ENCODE peak calls at places on chromosome 14, in seven cellular contexts. One of them, this sample, is unnamed.

GRCh38 chr14:98633380-98633779 is 638.6 kb downstream of the BCL11B start:
- DNase-seq in hypothalamus: peak
- DNase-seq in ELR: no peak
- DNase-seq in stimulated activated CD4-positive, alpha-beta T cell treated with anti-CD3 and anti-CD28 coated beads, Interleukin-12 subunit alpha, Interleukin-12 subunit beta, amount 100 ng/mL, for 4 hours: no peak
- DNase-seq in mammary epithelial cell: peak
- DNase-seq in D341Med: peak
- DNase-seq in NCI-H460: no peak
- DNase-seq in this sample: peak

GRCh38 chr14:64910847-64911495 is 3.3 kb upstream of the CHURC1 start:
- DNase-seq in hypothalamus: no peak
- DNase-seq in ELR: peak
- DNase-seq in stimulated activated CD4-positive, alpha-beta T cell treated with anti-CD3 and anti-CD28 coated beads, Interleukin-12 subunit alpha, Interleukin-12 subunit beta, amount 100 ng/mL, for 4 hours: no peak
- DNase-seq in mammary epithelial cell: no peak
- DNase-seq in D341Med: no peak
- DNase-seq in NCI-H460: peak
- DNase-seq in this sample: peak

GRCh38 chr14:61584258-61584657 is 111.1 kb upstream of the HIF1A start:
- DNase-seq in hypothalamus: no peak
- DNase-seq in ELR: peak
- DNase-seq in stimulated activated CD4-positive, alpha-beta T cell treated with anti-CD3 and anti-CD28 coated beads, Interleukin-12 subunit alpha, Interleukin-12 subunit beta, amount 100 ng/mL, for 4 hours: no peak
- DNase-seq in mammary epithelial cell: peak
- DNase-seq in D341Med: no peak
- DNase-seq in NCI-H460: no peak
- DNase-seq in this sample: no peak

GRCh38 chr14:69842671-69843407 is 36.4 kb upstream of the SMOC1 start:
- DNase-seq in hypothalamus: no peak
- DNase-seq in ELR: no peak
- DNase-seq in stimulated activated CD4-positive, alpha-beta T cell treated with anti-CD3 and anti-CD28 coated beads, Interleukin-12 subunit alpha, Interleukin-12 subunit beta, amount 100 ng/mL, for 4 hours: no peak
- DNase-seq in mammary epithelial cell: no peak
- DNase-seq in D341Med: no peak
- DNase-seq in NCI-H460: no peak
- DNase-seq in this sample: peak

GRCh38 chr14:95191445-95192199 is 34.3 kb upstream of the DICER1 start:
- DNase-seq in hypothalamus: no peak
- DNase-seq in ELR: no peak
- DNase-seq in stimulated activated CD4-positive, alpha-beta T cell treated with anti-CD3 and anti-CD28 coated beads, Interleukin-12 subunit alpha, Interleukin-12 subunit beta, amount 100 ng/mL, for 4 hours: no peak
- DNase-seq in mammary epithelial cell: no peak
- DNase-seq in D341Med: no peak
- DNase-seq in NCI-H460: no peak
- DNase-seq in this sample: peak

GRCh38 chr14:93005838-93006237 is 82.9 kb downstream of the CHGA start:
- DNase-seq in hypothalamus: peak
- DNase-seq in ELR: no peak
- DNase-seq in stimulated activated CD4-positive, alpha-beta T cell treated with anti-CD3 and anti-CD28 coated beads, Interleukin-12 subunit alpha, Interleukin-12 subunit beta, amount 100 ng/mL, for 4 hours: no peak
- DNase-seq in mammary epithelial cell: no peak
- DNase-seq in D341Med: no peak
- DNase-seq in NCI-H460: no peak
- DNase-seq in this sample: no peak

GRCh38 chr14:33401326-33401725 is 462.6 kb downstream of the NPAS3 start:
- DNase-seq in hypothalamus: no peak
- DNase-seq in ELR: no peak
- DNase-seq in stimulated activated CD4-positive, alpha-beta T cell treated with anti-CD3 and anti-CD28 coated beads, Interleukin-12 subunit alpha, Interleukin-12 subunit beta, amount 100 ng/mL, for 4 hours: no peak
- DNase-seq in mammary epithelial cell: no peak
- DNase-seq in D341Med: no peak
- DNase-seq in NCI-H460: no peak
- DNase-seq in this sample: no peak

GRCh38 chr14:59302313-59302712 is 113.8 kb downstream of the DAAM1 start:
- DNase-seq in hypothalamus: no peak
- DNase-seq in ELR: no peak
- DNase-seq in stimulated activated CD4-positive, alpha-beta T cell treated with anti-CD3 and anti-CD28 coated beads, Interleukin-12 subunit alpha, Interleukin-12 subunit beta, amount 100 ng/mL, for 4 hours: no peak
- DNase-seq in mammary epithelial cell: no peak
- DNase-seq in D341Med: no peak
- DNase-seq in NCI-H460: no peak
- DNase-seq in this sample: no peak

GRCh38 chr14:98955741-98956070 is 316.3 kb downstream of the BCL11B start:
- DNase-seq in hypothalamus: no peak
- DNase-seq in ELR: no peak
- DNase-seq in stimulated activated CD4-positive, alpha-beta T cell treated with anti-CD3 and anti-CD28 coated beads, Interleukin-12 subunit alpha, Interleukin-12 subunit beta, amount 100 ng/mL, for 4 hours: no peak
- DNase-seq in mammary epithelial cell: no peak
- DNase-seq in D341Med: no peak
- DNase-seq in NCI-H460: no peak
- DNase-seq in this sample: no peak

GRCh38 chr14:27427796-27428195 is 830.0 kb upstream of the NOVA1 start:
- DNase-seq in hypothalamus: no peak
- DNase-seq in ELR: peak
- DNase-seq in stimulated activated CD4-positive, alpha-beta T cell treated with anti-CD3 and anti-CD28 coated beads, Interleukin-12 subunit alpha, Interleukin-12 subunit beta, amount 100 ng/mL, for 4 hours: no peak
- DNase-seq in mammary epithelial cell: no peak
- DNase-seq in D341Med: no peak
- DNase-seq in NCI-H460: peak
- DNase-seq in this sample: no peak

GRCh38 chr14:74261288-74261687 is 22.0 kb downstream of the VSX2 start:
- DNase-seq in hypothalamus: no peak
- DNase-seq in ELR: no peak
- DNase-seq in stimulated activated CD4-positive, alpha-beta T cell treated with anti-CD3 and anti-CD28 coated beads, Interleukin-12 subunit alpha, Interleukin-12 subunit beta, amount 100 ng/mL, for 4 hours: no peak
- DNase-seq in mammary epithelial cell: peak
- DNase-seq in D341Med: peak
- DNase-seq in NCI-H460: no peak
- DNase-seq in this sample: no peak

GRCh38 chr14:105602799-105603763 is 76.7 kb downstream of the TMEM121 start:
- DNase-seq in hypothalamus: no peak
- DNase-seq in ELR: no peak
- DNase-seq in stimulated activated CD4-positive, alpha-beta T cell treated with anti-CD3 and anti-CD28 coated beads, Interleukin-12 subunit alpha, Interleukin-12 subunit beta, amount 100 ng/mL, for 4 hours: no peak
- DNase-seq in mammary epithelial cell: no peak
- DNase-seq in D341Med: no peak
- DNase-seq in NCI-H460: no peak
- DNase-seq in this sample: peak

GRCh38 chr14:87044807-87045206 is 948.2 kb downstream of the GALC start:
- DNase-seq in hypothalamus: no peak
- DNase-seq in ELR: no peak
- DNase-seq in stimulated activated CD4-positive, alpha-beta T cell treated with anti-CD3 and anti-CD28 coated beads, Interleukin-12 subunit alpha, Interleukin-12 subunit beta, amount 100 ng/mL, for 4 hours: no peak
- DNase-seq in mammary epithelial cell: no peak
- DNase-seq in D341Med: no peak
- DNase-seq in NCI-H460: no peak
- DNase-seq in this sample: no peak

GRCh38 chr14:102574840-102575478 is 17.5 kb upstream of the RCOR1 start:
- DNase-seq in hypothalamus: no peak
- DNase-seq in ELR: no peak
- DNase-seq in stimulated activated CD4-positive, alpha-beta T cell treated with anti-CD3 and anti-CD28 coated beads, Interleukin-12 subunit alpha, Interleukin-12 subunit beta, amount 100 ng/mL, for 4 hours: no peak
- DNase-seq in mammary epithelial cell: no peak
- DNase-seq in D341Med: no peak
- DNase-seq in NCI-H460: no peak
- DNase-seq in this sample: no peak

GRCh38 chr14:62168564-62169155 is 406.4 kb downstream of the SNAPC1 start:
- DNase-seq in hypothalamus: no peak
- DNase-seq in ELR: peak
- DNase-seq in stimulated activated CD4-positive, alpha-beta T cell treated with anti-CD3 and anti-CD28 coated beads, Interleukin-12 subunit alpha, Interleukin-12 subunit beta, amount 100 ng/mL, for 4 hours: no peak
- DNase-seq in mammary epithelial cell: no peak
- DNase-seq in D341Med: no peak
- DNase-seq in NCI-H460: no peak
- DNase-seq in this sample: no peak

GRCh38 chr14:26200675-26201074 is 397.2 kb downstream of the NOVA1 start:
- DNase-seq in hypothalamus: no peak
- DNase-seq in ELR: no peak
- DNase-seq in stimulated activated CD4-positive, alpha-beta T cell treated with anti-CD3 and anti-CD28 coated beads, Interleukin-12 subunit alpha, Interleukin-12 subunit beta, amount 100 ng/mL, for 4 hours: no peak
- DNase-seq in mammary epithelial cell: no peak
- DNase-seq in D341Med: no peak
- DNase-seq in NCI-H460: no peak
- DNase-seq in this sample: no peak

GRCh38 chr14:93049295-93049694 is 66.4 kb downstream of the ITPK1 start:
- DNase-seq in hypothalamus: no peak
- DNase-seq in ELR: no peak
- DNase-seq in stimulated activated CD4-positive, alpha-beta T cell treated with anti-CD3 and anti-CD28 coated beads, Interleukin-12 subunit alpha, Interleukin-12 subunit beta, amount 100 ng/mL, for 4 hours: no peak
- DNase-seq in mammary epithelial cell: no peak
- DNase-seq in D341Med: no peak
- DNase-seq in NCI-H460: no peak
- DNase-seq in this sample: no peak

GRCh38 chr14:104283197-104284106 is 145.1 kb downstream of the KIF26A start:
- DNase-seq in hypothalamus: no peak
- DNase-seq in ELR: no peak
- DNase-seq in stimulated activated CD4-positive, alpha-beta T cell treated with anti-CD3 and anti-CD28 coated beads, Interleukin-12 subunit alpha, Interleukin-12 subunit beta, amount 100 ng/mL, for 4 hours: no peak
- DNase-seq in mammary epithelial cell: no peak
- DNase-seq in D341Med: peak
- DNase-seq in NCI-H460: no peak
- DNase-seq in this sample: no peak

GRCh38 chr14:67984274-67984673 is 164.7 kb downstream of the RAD51B start:
- DNase-seq in hypothalamus: no peak
- DNase-seq in ELR: no peak
- DNase-seq in stimulated activated CD4-positive, alpha-beta T cell treated with anti-CD3 and anti-CD28 coated beads, Interleukin-12 subunit alpha, Interleukin-12 subunit beta, amount 100 ng/mL, for 4 hours: no peak
- DNase-seq in mammary epithelial cell: no peak
- DNase-seq in D341Med: no peak
- DNase-seq in NCI-H460: no peak
- DNase-seq in this sample: no peak

GRCh38 chr14:54650331-54651017 is 83.5 kb downstream of the SAMD4A start:
- DNase-seq in hypothalamus: no peak
- DNase-seq in ELR: peak
- DNase-seq in stimulated activated CD4-positive, alpha-beta T cell treated with anti-CD3 and anti-CD28 coated beads, Interleukin-12 subunit alpha, Interleukin-12 subunit beta, amount 100 ng/mL, for 4 hours: no peak
- DNase-seq in mammary epithelial cell: peak
- DNase-seq in D341Med: no peak
- DNase-seq in NCI-H460: peak
- DNase-seq in this sample: no peak

GRCh38 chr14:90781876-90782275 is 34.4 kb downstream of the TTC7B start:
- DNase-seq in hypothalamus: no peak
- DNase-seq in ELR: no peak
- DNase-seq in stimulated activated CD4-positive, alpha-beta T cell treated with anti-CD3 and anti-CD28 coated beads, Interleukin-12 subunit alpha, Interleukin-12 subunit beta, amount 100 ng/mL, for 4 hours: no peak
- DNase-seq in mammary epithelial cell: no peak
- DNase-seq in D341Med: no peak
- DNase-seq in NCI-H460: no peak
- DNase-seq in this sample: no peak

GRCh38 chr14:54606178-54606577 is 39.2 kb downstream of the SAMD4A start:
- DNase-seq in hypothalamus: no peak
- DNase-seq in ELR: peak
- DNase-seq in stimulated activated CD4-positive, alpha-beta T cell treated with anti-CD3 and anti-CD28 coated beads, Interleukin-12 subunit alpha, Interleukin-12 subunit beta, amount 100 ng/mL, for 4 hours: no peak
- DNase-seq in mammary epithelial cell: no peak
- DNase-seq in D341Med: no peak
- DNase-seq in NCI-H460: no peak
- DNase-seq in this sample: no peak

GRCh38 chr14:72822946-72823611 is 70.8 kb downstream of the DPF3 start:
- DNase-seq in hypothalamus: no peak
- DNase-seq in ELR: no peak
- DNase-seq in stimulated activated CD4-positive, alpha-beta T cell treated with anti-CD3 and anti-CD28 coated beads, Interleukin-12 subunit alpha, Interleukin-12 subunit beta, amount 100 ng/mL, for 4 hours: no peak
- DNase-seq in mammary epithelial cell: no peak
- DNase-seq in D341Med: peak
- DNase-seq in NCI-H460: no peak
- DNase-seq in this sample: no peak

GRCh38 chr14:99342204-99342603 is 70.2 kb upstream of the BCL11B start:
- DNase-seq in hypothalamus: no peak
- DNase-seq in ELR: no peak
- DNase-seq in stimulated activated CD4-positive, alpha-beta T cell treated with anti-CD3 and anti-CD28 coated beads, Interleukin-12 subunit alpha, Interleukin-12 subunit beta, amount 100 ng/mL, for 4 hours: no peak
- DNase-seq in mammary epithelial cell: no peak
- DNase-seq in D341Med: no peak
- DNase-seq in NCI-H460: no peak
- DNase-seq in this sample: no peak

GRCh38 chr14:63371033-63371432 is 52.3 kb upstream of the GPHB5 start:
- DNase-seq in hypothalamus: no peak
- DNase-seq in ELR: no peak
- DNase-seq in stimulated activated CD4-positive, alpha-beta T cell treated with anti-CD3 and anti-CD28 coated beads, Interleukin-12 subunit alpha, Interleukin-12 subunit beta, amount 100 ng/mL, for 4 hours: no peak
- DNase-seq in mammary epithelial cell: no peak
- DNase-seq in D341Med: no peak
- DNase-seq in NCI-H460: no peak
- DNase-seq in this sample: no peak

GRCh38 chr14:93944348-93945069 is 17.4 kb downstream of the FAM181A start:
- DNase-seq in hypothalamus: no peak
- DNase-seq in ELR: no peak
- DNase-seq in stimulated activated CD4-positive, alpha-beta T cell treated with anti-CD3 and anti-CD28 coated beads, Interleukin-12 subunit alpha, Interleukin-12 subunit beta, amount 100 ng/mL, for 4 hours: no peak
- DNase-seq in mammary epithelial cell: no peak
- DNase-seq in D341Med: no peak
- DNase-seq in NCI-H460: no peak
- DNase-seq in this sample: peak

GRCh38 chr14:24535737-24536136 is 27.7 kb upstream of the CMA1 start:
- DNase-seq in hypothalamus: no peak
- DNase-seq in ELR: no peak
- DNase-seq in stimulated activated CD4-positive, alpha-beta T cell treated with anti-CD3 and anti-CD28 coated beads, Interleukin-12 subunit alpha, Interleukin-12 subunit beta, amount 100 ng/mL, for 4 hours: no peak
- DNase-seq in mammary epithelial cell: peak
- DNase-seq in D341Med: no peak
- DNase-seq in NCI-H460: no peak
- DNase-seq in this sample: no peak

GRCh38 chr14:102540310-102541028 is 30.9 kb upstream of the ANKRD9 start:
- DNase-seq in hypothalamus: no peak
- DNase-seq in ELR: no peak
- DNase-seq in stimulated activated CD4-positive, alpha-beta T cell treated with anti-CD3 and anti-CD28 coated beads, Interleukin-12 subunit alpha, Interleukin-12 subunit beta, amount 100 ng/mL, for 4 hours: no peak
- DNase-seq in mammary epithelial cell: no peak
- DNase-seq in D341Med: peak
- DNase-seq in NCI-H460: no peak
- DNase-seq in this sample: peak

GRCh38 chr14:102415671-102416070 is 52.9 kb downstream of the TECPR2 start:
- DNase-seq in hypothalamus: peak
- DNase-seq in ELR: no peak
- DNase-seq in stimulated activated CD4-positive, alpha-beta T cell treated with anti-CD3 and anti-CD28 coated beads, Interleukin-12 subunit alpha, Interleukin-12 subunit beta, amount 100 ng/mL, for 4 hours: no peak
- DNase-seq in mammary epithelial cell: no peak
- DNase-seq in D341Med: no peak
- DNase-seq in NCI-H460: no peak
- DNase-seq in this sample: no peak

GRCh38 chr14:74380845-74381244 is 32.6 kb downstream of the VRTN start:
- DNase-seq in hypothalamus: no peak
- DNase-seq in ELR: no peak
- DNase-seq in stimulated activated CD4-positive, alpha-beta T cell treated with anti-CD3 and anti-CD28 coated beads, Interleukin-12 subunit alpha, Interleukin-12 subunit beta, amount 100 ng/mL, for 4 hours: no peak
- DNase-seq in mammary epithelial cell: no peak
- DNase-seq in D341Med: no peak
- DNase-seq in NCI-H460: no peak
- DNase-seq in this sample: no peak

GRCh38 chr14:78083837-78084236 is 86.3 kb upstream of the NRXN3 start:
- DNase-seq in hypothalamus: no peak
- DNase-seq in ELR: no peak
- DNase-seq in stimulated activated CD4-positive, alpha-beta T cell treated with anti-CD3 and anti-CD28 coated beads, Interleukin-12 subunit alpha, Interleukin-12 subunit beta, amount 100 ng/mL, for 4 hours: no peak
- DNase-seq in mammary epithelial cell: no peak
- DNase-seq in D341Med: no peak
- DNase-seq in NCI-H460: no peak
- DNase-seq in this sample: no peak

GRCh38 chr14:105021656-105022275 is 883 bp upstream of the CDCA4 start:
- DNase-seq in hypothalamus: no peak
- DNase-seq in ELR: peak
- DNase-seq in stimulated activated CD4-positive, alpha-beta T cell treated with anti-CD3 and anti-CD28 coated beads, Interleukin-12 subunit alpha, Interleukin-12 subunit beta, amount 100 ng/mL, for 4 hours: peak
- DNase-seq in mammary epithelial cell: peak
- DNase-seq in D341Med: peak
- DNase-seq in NCI-H460: no peak
- DNase-seq in this sample: peak

GRCh38 chr14:71242237-71242748 is 335.0 kb downstream of the PCNX1 start:
- DNase-seq in hypothalamus: no peak
- DNase-seq in ELR: peak
- DNase-seq in stimulated activated CD4-positive, alpha-beta T cell treated with anti-CD3 and anti-CD28 coated beads, Interleukin-12 subunit alpha, Interleukin-12 subunit beta, amount 100 ng/mL, for 4 hours: no peak
- DNase-seq in mammary epithelial cell: no peak
- DNase-seq in D341Med: no peak
- DNase-seq in NCI-H460: no peak
- DNase-seq in this sample: no peak

GRCh38 chr14:19851365-19851764 is 23.6 kb upstream of the OR4K2 start:
- DNase-seq in hypothalamus: no peak
- DNase-seq in ELR: no peak
- DNase-seq in stimulated activated CD4-positive, alpha-beta T cell treated with anti-CD3 and anti-CD28 coated beads, Interleukin-12 subunit alpha, Interleukin-12 subunit beta, amount 100 ng/mL, for 4 hours: no peak
- DNase-seq in mammary epithelial cell: no peak
- DNase-seq in D341Med: no peak
- DNase-seq in NCI-H460: no peak
- DNase-seq in this sample: no peak

GRCh38 chr14:85487215-85487614 is 42.7 kb upstream of the FLRT2 start:
- DNase-seq in hypothalamus: no peak
- DNase-seq in ELR: peak
- DNase-seq in stimulated activated CD4-positive, alpha-beta T cell treated with anti-CD3 and anti-CD28 coated beads, Interleukin-12 subunit alpha, Interleukin-12 subunit beta, amount 100 ng/mL, for 4 hours: no peak
- DNase-seq in mammary epithelial cell: no peak
- DNase-seq in D341Med: no peak
- DNase-seq in NCI-H460: no peak
- DNase-seq in this sample: no peak

GRCh38 chr14:54267172-54267571 is 129.6 kb upstream of the CDKN3 start:
- DNase-seq in hypothalamus: no peak
- DNase-seq in ELR: no peak
- DNase-seq in stimulated activated CD4-positive, alpha-beta T cell treated with anti-CD3 and anti-CD28 coated beads, Interleukin-12 subunit alpha, Interleukin-12 subunit beta, amount 100 ng/mL, for 4 hours: no peak
- DNase-seq in mammary epithelial cell: no peak
- DNase-seq in D341Med: no peak
- DNase-seq in NCI-H460: no peak
- DNase-seq in this sample: no peak

GRCh38 chr14:59127437-59127732 is 61.1 kb upstream of the DAAM1 start:
- DNase-seq in hypothalamus: no peak
- DNase-seq in ELR: no peak
- DNase-seq in stimulated activated CD4-positive, alpha-beta T cell treated with anti-CD3 and anti-CD28 coated beads, Interleukin-12 subunit alpha, Interleukin-12 subunit beta, amount 100 ng/mL, for 4 hours: no peak
- DNase-seq in mammary epithelial cell: no peak
- DNase-seq in D341Med: no peak
- DNase-seq in NCI-H460: no peak
- DNase-seq in this sample: no peak